ENCODE peak calls at places on chromosome 12, in ten cellular contexts. J is stimulated activated CD8-positive, alpha-beta memory T cell treated with anti-CD3 and anti-CD28 coated beads, Interleukin-15, amount 100 ng/mL, for 1 hour; H is globus pallidus; L is left ventricle myocardium inferior; W is activated T-cell treated with anti-CD3 and anti-CD28 coated beads for 1 hour; C is COR-L47; D is adrenal gland; F is skeletal muscle cell; M is ACHN; R is LoVo. K is an unnamed sample.

GRCh38 chr12:92094751-92095161 is 50.9 kb downstream of the BTG1 start:
- DNase-seq in J (no peak), H (no peak), L (no peak), W (no peak), C (no peak), D (no peak), F (no peak), M (no peak), R (no peak), K (no peak)

GRCh38 chr12:48615681-48616080 is 45.8 kb upstream of the LALBA start:
- DNase-seq in J (no peak), H (no peak), L (no peak), W (no peak), C (no peak), D (no peak), F (no peak), M (no peak), R (no peak), K (no peak)

GRCh38 chr12:11727133-11727664 is 77.7 kb downstream of the ETV6 start:
- DNase-seq in J (no peak), H (no peak), L (no peak), W (peak), C (no peak), D (no peak), F (no peak), M (no peak), R (no peak), K (no peak)

GRCh38 chr12:73421832-73422231 is 1115.8 kb upstream of the ATXN7L3B start:
- DNase-seq in J (no peak), H (no peak), L (no peak), W (no peak), C (no peak), D (no peak), F (peak), M (peak), R (peak), K (no peak)

GRCh38 chr12:58815235-58815634 is 105.1 kb downstream of the LRIG3 start:
- DNase-seq in J (no peak), H (no peak), L (no peak), W (no peak), C (no peak), D (no peak), F (no peak), M (no peak), R (no peak), K (no peak)

GRCh38 chr12:49763006-49763591 is 21.7 kb downstream of the TMBIM6 start:
- DNase-seq in J (peak), H (peak), L (peak), W (peak), C (peak), D (peak), F (no peak), M (peak), R (peak), K (peak)

GRCh38 chr12:54352891-54353874 is 11.1 kb downstream of the GPR84 start:
- DNase-seq in J (no peak), H (peak), L (no peak), W (no peak), C (peak), D (no peak), F (no peak), M (no peak), R (no peak), K (no peak)

GRCh38 chr12:113684908-113685512 is 213.3 kb upstream of the LHX5 start:
- DNase-seq in J (no peak), H (no peak), L (no peak), W (no peak), C (no peak), D (no peak), F (no peak), M (no peak), R (no peak), K (no peak)

GRCh38 chr12:2980630-2981029 is 21.4 kb downstream of the TEAD4 start:
- DNase-seq in J (no peak), H (no peak), L (no peak), W (no peak), C (no peak), D (no peak), F (no peak), M (no peak), R (no peak), K (no peak)

GRCh38 chr12:143964-144649 is 69.8 kb downstream of the SLC6A12 start:
- DNase-seq in J (no peak), H (no peak), L (no peak), W (no peak), C (no peak), D (no peak), F (no peak), M (peak), R (peak), K (peak)

GRCh38 chr12:46977976-46978375 is 101.4 kb upstream of the PCED1B start:
- DNase-seq in J (no peak), H (no peak), L (no peak), W (no peak), C (no peak), D (no peak), F (no peak), M (no peak), R (no peak), K (no peak)

GRCh38 chr12:104226672-104227071 is 11.1 kb downstream of the TXNRD1 start:
- DNase-seq in J (no peak), H (no peak), L (no peak), W (no peak), C (no peak), D (no peak), F (no peak), M (no peak), R (no peak), K (no peak)

GRCh38 chr12:2769866-2770533 is 24.8 kb upstream of the FKBP4 start:
- DNase-seq in J (no peak), H (no peak), L (no peak), W (no peak), C (no peak), D (no peak), F (no peak), M (no peak), R (peak), K (peak)

GRCh38 chr12:2233034-2233433 is 180.2 kb downstream of the CACNA1C start:
- DNase-seq in J (no peak), H (no peak), L (no peak), W (no peak), C (no peak), D (no peak), F (no peak), M (no peak), R (no peak), K (no peak)

GRCh38 chr12:122028601-122029560 is 7.2 kb downstream of the BCL7A start:
- DNase-seq in J (no peak), H (peak), L (no peak), W (no peak), C (peak), D (peak), F (no peak), M (no peak), R (no peak), K (no peak)

GRCh38 chr12:23139026-23139425 is 514.1 kb downstream of the ETNK1 start:
- DNase-seq in J (no peak), H (no peak), L (no peak), W (no peak), C (no peak), D (no peak), F (no peak), M (no peak), R (no peak), K (no peak)

GRCh38 chr12:810635-811415 is 58.4 kb downstream of the WNK1 start:
- DNase-seq in J (no peak), H (peak), L (no peak), W (no peak), C (no peak), D (no peak), F (no peak), M (no peak), R (no peak), K (no peak)

GRCh38 chr12:53190108-53190729 is 9.5 kb upstream of the CSAD start:
- DNase-seq in J (no peak), H (no peak), L (peak), W (peak), C (peak), D (peak), F (peak), M (peak), R (peak), K (peak)

GRCh38 chr12:6852651-6853354 is 853 bp downstream of the USP5 start:
- DNase-seq in J (no peak), H (peak), L (no peak), W (no peak), C (no peak), D (peak), F (peak), M (peak), R (peak), K (peak)

GRCh38 chr12:76804435-76804976 is 40.6 kb downstream of the ZDHHC17 start:
- DNase-seq in J (no peak), H (no peak), L (no peak), W (no peak), C (no peak), D (no peak), F (no peak), M (no peak), R (peak), K (no peak)

GRCh38 chr12:106957617-106958016 is 1.9 kb downstream of the TMEM263 start:
- DNase-seq in J (no peak), H (no peak), L (no peak), W (no peak), C (no peak), D (no peak), F (no peak), M (peak), R (no peak), K (no peak)

GRCh38 chr12:72472350-72472749 is 200.2 kb downstream of the TRHDE start:
- DNase-seq in J (no peak), H (no peak), L (no peak), W (no peak), C (no peak), D (no peak), F (no peak), M (no peak), R (no peak), K (no peak)

GRCh38 chr12:125185740-125186470 is 120.7 kb downstream of the AACS start:
- DNase-seq in J (no peak), H (peak), L (peak), W (no peak), C (peak), D (peak), F (peak), M (peak), R (peak), K (peak)

GRCh38 chr12:131365821-131366260 is 345.0 kb upstream of the SFSWAP start:
- DNase-seq in J (no peak), H (no peak), L (no peak), W (no peak), C (no peak), D (no peak), F (no peak), M (no peak), R (no peak), K (no peak)